ENCODE peak calls at places on chromosomes 7 and 10, in eight cellular contexts. A is BE2C; U is adrenal gland; E is DND-41; Z is CD4-positive, alpha-beta memory T cell; P is psoas muscle; D is lung; T is fibroblast of lung. Y is an unnamed sample.

GRCh38 chr10:4807803-4808507 is 18.1 kb upstream of the AKR1E2 start:
- DNase-seq in A (no peak), U (no peak), E (no peak), Z (no peak), P (no peak), D (no peak), T (peak; percentile 60), Y (peak; percentile 66)

GRCh38 chr7:79971058-79971457 is 163.6 kb upstream of the GNAI1 start:
- DNase-seq in A (no peak), U (no peak), E (no peak), Z (no peak), P (no peak), D (no peak), T (no peak), Y (no peak)

GRCh38 chr10:113084031-113084430 is 134.0 kb downstream of the TCF7L2 start:
- DNase-seq in A (no peak), U (no peak), E (no peak), Z (no peak), P (no peak), D (no peak), T (no peak), Y (no peak)

GRCh38 chr7:375491-375821 is 85.5 kb downstream of the FOXL3 start:
- DNase-seq in A (no peak), U (peak; percentile 9), E (no peak), Z (peak; percentile 27), P (no peak), D (no peak), T (no peak), Y (no peak)

GRCh38 chr10:75655791-75656451 is 224.5 kb downstream of the LRMDA start:
- DNase-seq in A (no peak), U (peak; percentile 66), E (no peak), Z (no peak), P (no peak), D (no peak), T (peak; percentile 85), Y (no peak)

GRCh38 chr7:12684733-12685132 is 2.7 kb upstream of the ARL4A start:
- DNase-seq in A (no peak), U (no peak), E (no peak), Z (no peak), P (no peak), D (no peak), T (no peak), Y (no peak)

GRCh38 chr10:926075-926698 is 5.3 kb downstream of the LARP4B start:
- DNase-seq in A (no peak), U (no peak), E (no peak), Z (no peak), P (no peak), D (peak; percentile 62), T (no peak), Y (no peak)

GRCh38 chr7:55438765-55439525 is 73.8 kb downstream of the LANCL2 start:
- DNase-seq in A (peak; percentile 82), U (peak; percentile 52), E (peak; percentile 82), Z (no peak), P (peak; percentile 75), D (peak; percentile 55), T (peak; percentile 11), Y (no peak)

GRCh38 chr7:20164420-20165145 is 52.6 kb downstream of the MACC1 start:
- DNase-seq in A (no peak), U (no peak), E (no peak), Z (no peak), P (no peak), D (no peak), T (peak; percentile 70), Y (peak; percentile 85)

GRCh38 chr7:80905334-80905733 is 13.5 kb downstream of the SEMA3C start:
- DNase-seq in A (no peak), U (no peak), E (no peak), Z (no peak), P (no peak), D (no peak), T (no peak), Y (no peak)

GRCh38 chr10:132142396-132143161 is 44.2 kb upstream of the DPYSL4 start:
- DNase-seq in A (peak; percentile 71), U (peak; percentile 54), E (peak; percentile 43), Z (no peak), P (peak; percentile 44), D (no peak), T (no peak), Y (peak; percentile 67)

GRCh38 chr10:62056219-62056618 is 154.7 kb downstream of the ARID5B start:
- DNase-seq in A (no peak), U (no peak), E (no peak), Z (no peak), P (no peak), D (no peak), T (no peak), Y (no peak)

GRCh38 chr7:73622909-73623797 is 1.2 kb downstream of the MLXIPL start:
- DNase-seq in A (no peak), U (peak; percentile 89), E (no peak), Z (no peak), P (peak; percentile 91), D (peak; percentile 42), T (peak; percentile 26), Y (peak; percentile 31)

GRCh38 chr10:126913316-126913715 is 8.1 kb downstream of the DOCK1 start:
- DNase-seq in A (no peak), U (no peak), E (no peak), Z (no peak), P (no peak), D (no peak), T (no peak), Y (no peak)

GRCh38 chr10:1373287-1373686 is 317.1 kb downstream of the WDR37 start:
- DNase-seq in A (no peak), U (peak; percentile 12), E (no peak), Z (no peak), P (no peak), D (no peak), T (no peak), Y (no peak)

GRCh38 chr7:6675807-6676405 is 30.8 kb downstream of the ZNF12 start:
- DNase-seq in A (no peak), U (no peak), E (no peak), Z (no peak), P (no peak), D (no peak), T (peak; percentile 36), Y (no peak)

GRCh38 chr7:6680146-6680545 is 26.6 kb downstream of the ZNF12 start:
- DNase-seq in A (no peak), U (no peak), E (no peak), Z (no peak), P (no peak), D (no peak), T (no peak), Y (no peak)
- H3K9me3 ChIP-seq in A (peaks cover 9% of the 10 kb centered on the region), U (peaks cover 13% of the 10 kb centered on the region), E (peaks cover 37% of the 10 kb centered on the region), Z (peaks cover 6% of the 10 kb centered on the region), P (peaks cover 98% of the 10 kb centered on the region), D (peaks cover 35% of the 10 kb centered on the region), T (no peaks in the 10 kb centered on the region), Y (peaks cover 99% of the 10 kb centered on the region)

DNA sequence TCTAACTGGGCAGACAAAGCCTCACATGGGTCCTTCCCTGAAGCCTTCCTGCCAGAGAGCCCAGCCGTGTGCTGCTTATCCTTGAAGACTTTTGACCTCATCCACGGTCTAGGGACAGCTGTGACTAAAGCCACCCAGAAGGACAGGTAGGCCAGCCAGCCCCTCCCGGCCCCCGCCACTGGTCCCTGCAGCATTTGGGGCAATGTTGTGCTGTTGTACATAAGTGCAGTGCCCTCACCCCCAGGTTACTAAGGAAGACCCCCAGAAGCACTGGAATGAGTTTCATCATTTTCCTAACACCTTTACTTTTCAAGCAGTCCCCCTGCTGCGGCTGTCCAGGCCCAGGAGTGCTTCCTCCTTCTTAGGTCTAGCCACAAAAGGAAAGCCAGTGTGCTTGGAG is 43.0 kb downstream of the TMEM209 start:
- DNase-seq in A (no peak), U (no peak), E (no peak), Z (no peak), P (no peak), D (no peak), T (no peak), Y (no peak)
- H3K36me3 ChIP-seq in A (peaks cover 8% of the 10 kb centered on the region), U (peaks cover 25% of the 10 kb centered on the region), E (peaks cover 65% of the 10 kb centered on the region), Z (peaks cover 19% of the 10 kb centered on the region), P (peaks cover 59% of the 10 kb centered on the region), D (peaks cover 15% of the 10 kb centered on the region), T (peaks cover 4% of the 10 kb centered on the region), Y (peaks cover 61% of the 10 kb centered on the region)

GRCh38 chr7:153581415-153581814 is 470.8 kb upstream of the DPP6 start:
- DNase-seq in A (no peak), U (no peak), E (no peak), Z (no peak), P (no peak), D (no peak), T (no peak), Y (no peak)

DNA sequence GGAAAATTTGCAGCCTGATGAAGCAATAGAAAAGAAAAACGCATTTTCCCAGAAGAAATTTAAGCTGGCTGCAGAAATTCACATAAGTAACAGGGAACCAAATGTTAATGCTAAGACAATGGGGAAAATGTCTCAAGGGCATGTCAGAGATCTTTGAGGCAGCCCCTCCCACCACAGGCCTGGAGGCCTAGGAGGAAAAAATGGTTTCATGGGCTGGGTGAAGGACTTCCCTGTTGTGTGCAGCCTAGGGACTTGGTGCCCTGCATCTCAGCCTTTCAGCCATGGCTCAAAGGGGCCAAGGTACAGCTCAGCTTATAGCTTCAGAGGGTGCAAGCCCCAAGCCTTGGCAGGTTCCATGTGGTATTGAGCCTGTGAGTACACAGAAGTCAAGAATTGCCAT is 476.1 kb upstream of the DPP6 start:
- DNase-seq in A (no peak), U (no peak), E (no peak), Z (no peak), P (no peak), D (no peak), T (no peak), Y (no peak)
- H3K9me3 ChIP-seq in A (no peaks in the 10 kb centered on the region), U (no peaks in the 10 kb centered on the region), E (peaks cover 15% of the 10 kb centered on the region), Z (no peaks in the 10 kb centered on the region), P (peaks cover 4% of the 10 kb centered on the region), D (peaks cover 9% of the 10 kb centered on the region), T (no peaks in the 10 kb centered on the region), Y (peaks cover 25% of the 10 kb centered on the region)

DNA sequence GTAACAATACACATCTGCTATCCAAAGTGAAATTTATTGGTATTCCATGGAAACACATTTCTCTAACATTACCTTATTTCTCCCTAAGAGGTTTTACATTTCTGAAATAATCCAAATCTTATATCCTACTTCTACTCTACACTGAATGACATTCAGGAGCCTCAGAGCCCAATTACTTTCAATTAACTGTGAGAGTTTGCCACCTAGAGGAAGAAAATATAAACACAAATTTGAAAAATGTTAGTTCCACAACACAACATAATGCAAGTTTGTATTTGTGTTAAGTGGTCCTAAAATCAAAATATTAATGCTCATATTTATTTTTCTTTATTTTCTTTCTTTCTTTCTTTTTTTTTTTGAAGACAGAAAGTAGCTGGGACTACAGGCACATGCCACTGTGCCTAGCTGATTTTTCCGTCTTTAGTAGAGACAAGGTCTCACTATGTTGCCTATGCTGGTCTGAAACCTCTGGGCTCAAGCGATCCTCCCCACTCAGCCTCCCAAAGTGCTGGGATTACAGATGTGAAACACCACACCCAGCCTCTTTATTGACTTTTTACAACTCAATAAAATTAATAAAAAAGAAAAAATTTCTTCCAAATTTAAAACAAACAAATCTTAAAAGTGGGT is 46.0 kb downstream of the ATAD1 start:
- DNase-seq in A (no peak), U (no peak), E (no peak), Z (no peak), P (no peak), D (no peak), T (peak; percentile 46), Y (peak; percentile 75)
- H3K36me3 ChIP-seq in A (peaks cover 39% of the 10 kb centered on the region), U (no peaks in the 10 kb centered on the region), E (peaks cover 61% of the 10 kb centered on the region), Z (peaks cover 9% of the 10 kb centered on the region), P (peaks cover 71% of the 10 kb centered on the region), D (peaks cover 1% of the 10 kb centered on the region), T (no peaks in the 10 kb centered on the region), Y (peaks cover 69% of the 10 kb centered on the region)

GRCh38 chr7:45999541-45999940 is 78.5 kb upstream of the IGFBP3 start:
- DNase-seq in A (no peak), U (no peak), E (no peak), Z (no peak), P (no peak), D (no peak), T (no peak), Y (no peak)
- H3K9me3 ChIP-seq in A (no peaks in the 10 kb centered on the region), U (no peaks in the 10 kb centered on the region), E (peaks cover 12% of the 10 kb centered on the region), Z (no peaks in the 10 kb centered on the region), P (peaks cover 12% of the 10 kb centered on the region), D (peaks cover 5% of the 10 kb centered on the region), T (no peaks in the 10 kb centered on the region), Y (peaks cover 37% of the 10 kb centered on the region)